ENCODE peak calls at places on chromosomes 13 and 19, in five cellular contexts. V is spleen, M is IMR-90, L is pancreas, K is tibial nerve. F is an unnamed sample.

GRCh38 chr13:27960362-27961226 is 8.5 kb downstream of the CDX2 start:
- DNase-seq in V (peak), M (no peak), L (peak), K (no peak), F (peak)

GRCh38 chr13:27128825-27129627 is 42.6 kb downstream of the USP12 start:
- DNase-seq in V (no peak), M (no peak), L (no peak), K (no peak), F (no peak)

GRCh38 chr19:31268751-31269150 is 80.5 kb downstream of the TSHZ3 start:
- DNase-seq in V (no peak), M (no peak), L (no peak), K (no peak), F (no peak)

GRCh38 chr19:10871711-10872550 is 578 bp downstream of the CARM1 start:
- DNase-seq in V (peak), M (no peak), L (peak), K (no peak), F (no peak)

GRCh38 chr19:47155141-47155540 is 24.5 kb downstream of the SAE1 start:
- DNase-seq in V (no peak), M (no peak), L (no peak), K (no peak), F (no peak)

GRCh38 chr13:25733696-25734435 is 317.9 kb downstream of the SHISA2 start:
- DNase-seq in V (no peak), M (no peak), L (no peak), K (no peak), F (no peak)

GRCh38 chr13:74316531-74316930 is 182.3 kb upstream of the KLF12 start:
- DNase-seq in V (no peak), M (peak), L (no peak), K (no peak), F (no peak)

GRCh38 chr19:33071887-33072286 is 7.2 kb upstream of the RHPN2 start:
- DNase-seq in V (no peak), M (no peak), L (no peak), K (no peak), F (no peak)

GRCh38 chr13:110984392-110984791 is 69.5 kb upstream of the ANKRD10 start:
- DNase-seq in V (no peak), M (peak), L (no peak), K (no peak), F (no peak)

GRCh38 chr19:55494172-55494761 is 6.0 kb downstream of the SSC5D start:
- DNase-seq in V (no peak), M (peak), L (no peak), K (no peak), F (no peak)

GRCh38 chr13:25977216-25977615 is 74.6 kb downstream of the SHISA2 start:
- DNase-seq in V (no peak), M (no peak), L (peak), K (no peak), F (no peak)

GRCh38 chr19:53541971-53542370 is 4.0 kb downstream of the ZNF331 start:
- DNase-seq in V (no peak), M (no peak), L (no peak), K (no peak), F (no peak)

GRCh38 chr13:33870046-33870668 is 52.2 kb downstream of the RFC3 start:
- DNase-seq in V (no peak), M (no peak), L (peak), K (no peak), F (peak)

GRCh38 chr19:50326101-50326664 is 3.0 kb downstream of the KCNC3 start:
- DNase-seq in V (peak), M (no peak), L (no peak), K (no peak), F (no peak)

GRCh38 chr13:59663707-59664106 is 500.0 kb downstream of the DIAPH3 start:
- DNase-seq in V (no peak), M (no peak), L (no peak), K (no peak), F (no peak)

GRCh38 chr19:28606269-28607032 is 606.5 kb downstream of the UQCRFS1 start:
- DNase-seq in V (no peak), M (no peak), L (no peak), K (no peak), F (no peak)

GRCh38 chr13:112877066-112877465 is 91.9 kb upstream of the MCF2L start:
- DNase-seq in V (peak), M (no peak), L (no peak), K (no peak), F (no peak)

GRCh38 chr13:113151745-113152707 is 6.4 kb upstream of the PROZ start:
- DNase-seq in V (no peak), M (peak), L (no peak), K (no peak), F (no peak)

GRCh38 chr13:98556968-98557591 is 19.8 kb downstream of the STK24 start:
- DNase-seq in V (no peak), M (peak), L (peak), K (no peak), F (no peak)

GRCh38 chr19:40465025-40465780 is at the start of gene BLVRB:
- DNase-seq in V (no peak), M (peak), L (no peak), K (no peak), F (no peak)

GRCh38 chr19:4759388-4760284 is 31.9 kb upstream of the FEM1A start:
- DNase-seq in V (peak), M (peak), L (peak), K (peak), F (peak)

GRCh38 chr13:39209731-39210633 is 171.7 kb downstream of the NHLRC3 start:
- DNase-seq in V (no peak), M (peak), L (no peak), K (no peak), F (no peak)

GRCh38 chr19:4409123-4409933 is 6.9 kb downstream of the CHAF1A start:
- DNase-seq in V (no peak), M (no peak), L (no peak), K (no peak), F (no peak)

GRCh38 chr13:61727714-61728275 is 312.1 kb upstream of the PCDH20 start:
- DNase-seq in V (no peak), M (no peak), L (no peak), K (no peak), F (no peak)

GRCh38 chr13:34857561-34857960 is 84.5 kb upstream of the NBEA start:
- DNase-seq in V (no peak), M (no peak), L (no peak), K (no peak), F (no peak)

GRCh38 chr13:46663644-46664043 is 110.7 kb downstream of the LRCH1 start:
- DNase-seq in V (no peak), M (no peak), L (no peak), K (no peak), F (no peak)

GRCh38 chr19:14150770-14151661 is 14.6 kb upstream of the ASF1B start:
- DNase-seq in V (no peak), M (no peak), L (no peak), K (no peak), F (no peak)

GRCh38 chr19:41564515-41565383 is 11.2 kb upstream of the CEACAM21 start:
- DNase-seq in V (no peak), M (no peak), L (no peak), K (no peak), F (no peak)

GRCh38 chr19:2359992-2360875 is at the start of gene TMPRSS9:
- DNase-seq in V (no peak), M (no peak), L (no peak), K (no peak), F (no peak)

GRCh38 chr13:21079761-21080730 is 18.7 kb upstream of the LATS2 start:
- DNase-seq in V (no peak), M (peak), L (no peak), K (no peak), F (no peak)

GRCh38 chr13:113741101-113741731 is 17.8 kb upstream of the TMEM255B start:
- DNase-seq in V (peak), M (no peak), L (no peak), K (no peak), F (no peak)

GRCh38 chr19:48310227-48310626 is 15.1 kb upstream of the EMP3 start:
- DNase-seq in V (no peak), M (no peak), L (no peak), K (no peak), F (no peak)

GRCh38 chr13:112896736-112897602 is 72.0 kb upstream of the MCF2L start:
- DNase-seq in V (peak), M (no peak), L (no peak), K (no peak), F (no peak)

GRCh38 chr13:51315658-51316057 is 23.8 kb upstream of the SERPINE3 start:
- DNase-seq in V (no peak), M (no peak), L (no peak), K (no peak), F (no peak)

GRCh38 chr13:32791545-32792172 is 205.4 kb downstream of the PDS5B start:
- DNase-seq in V (no peak), M (peak), L (no peak), K (no peak), F (no peak)

GRCh38 chr13:32790731-32791130 is 204.5 kb downstream of the PDS5B start:
- DNase-seq in V (no peak), M (no peak), L (no peak), K (no peak), F (no peak)
- TF ChIP-seq CTCF in V (no peak), M (peak), L (no peak), K (no peak), F (no peak)

DNA sequence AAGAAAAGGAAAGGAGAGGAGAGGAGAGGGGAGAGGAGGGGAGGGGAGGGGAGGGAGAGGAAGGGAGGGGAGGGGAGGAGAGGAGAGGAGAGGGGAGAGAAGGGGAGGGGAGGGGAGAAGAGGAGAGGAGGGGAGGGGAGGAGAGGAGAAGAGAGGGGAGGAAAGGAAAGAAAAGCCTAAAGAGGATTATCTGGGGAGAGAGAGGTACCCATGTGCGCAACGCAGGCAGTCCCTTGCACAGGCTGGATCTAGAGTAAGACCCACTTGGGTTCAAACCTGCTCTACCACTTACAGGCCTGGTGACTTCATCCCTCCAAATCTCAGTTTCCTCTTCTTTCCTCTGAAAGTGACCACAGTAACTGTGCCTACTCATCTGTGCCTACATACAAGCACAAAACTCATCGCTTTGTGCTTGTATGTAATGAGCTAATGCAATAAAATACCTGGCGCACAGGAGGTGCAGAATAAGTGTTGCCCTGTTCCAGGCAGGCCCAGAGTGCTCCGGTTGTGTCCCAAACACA is 753 bp upstream of the MAP1S start:
- DNase-seq in V (no peak), M (no peak), L (no peak), K (no peak), F (no peak)
- H3K4me3 ChIP-seq in V (no peak), M (no peak), L (no peak), K (no peak), F (peak)

GRCh38 chr19:8052464-8052859 is at the start of gene CCL25:
- DNase-seq in V (no peak), M (no peak), L (no peak), K (no peak), F (no peak)
- TF ChIP-seq CTCF in V (no peak), M (no peak), L (no peak), K (no peak), F (no peak)

GRCh38 chr13:30026909-30027308 is 176.5 kb upstream of the UBL3 start:
- DNase-seq in V (no peak), M (no peak), L (no peak), K (no peak), F (peak)

GRCh38 chr13:30022796-30023195 is 172.4 kb upstream of the UBL3 start:
- DNase-seq in V (no peak), M (no peak), L (no peak), K (no peak), F (no peak)

GRCh38 chr13:30026093-30026492 is 175.7 kb upstream of the UBL3 start:
- DNase-seq in V (no peak), M (peak), L (no peak), K (no peak), F (no peak)

GRCh38 chr13:30027569-30028455 is 177.4 kb upstream of the UBL3 start:
- DNase-seq in V (no peak), M (peak), L (no peak), K (no peak), F (peak)

GRCh38 chr13:30025351-30025750 is 174.9 kb upstream of the UBL3 start:
- DNase-seq in V (no peak), M (no peak), L (no peak), K (no peak), F (no peak)
- H3K4me3 ChIP-seq in V (no peak), M (no peak), L (no peak), K (no peak), F (no peak)

DNA sequence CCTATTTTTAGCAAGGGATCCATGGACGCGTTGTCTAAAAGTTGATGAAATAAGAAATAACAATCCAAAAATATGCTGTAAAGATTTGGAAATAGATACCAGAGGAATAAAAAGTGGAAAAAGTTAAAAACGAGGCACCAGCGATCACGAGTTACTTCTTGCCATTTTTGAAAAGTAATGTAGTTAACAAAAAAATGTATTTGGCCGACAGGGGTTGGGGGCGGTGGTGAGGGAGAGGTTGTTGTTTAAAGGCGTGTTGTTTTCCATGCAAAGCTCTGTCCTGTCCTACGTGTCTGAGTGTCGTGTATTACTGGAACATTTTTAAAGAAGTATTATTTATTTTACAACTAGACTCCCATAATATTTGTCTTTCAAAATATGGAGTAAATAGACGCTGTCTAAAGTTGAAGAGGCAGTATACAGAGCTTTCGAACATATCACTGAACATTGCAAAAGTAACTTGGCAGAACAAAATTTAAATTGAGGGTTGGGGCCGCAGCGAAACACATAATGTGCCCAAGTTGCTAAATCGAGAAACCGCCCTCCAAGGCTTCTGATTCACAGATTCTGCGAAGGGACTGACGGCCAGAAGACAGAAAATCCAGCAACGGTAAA is 836 bp downstream of the FBXO17 start:
- DNase-seq in V (no peak), M (no peak), L (no peak), K (no peak), F (no peak)
- TF ChIP-seq CTCF in V (no peak), M (no peak), L (no peak), K (no peak), F (no peak)

GRCh38 chr19:6498294-6499036 is 3.6 kb downstream of the TUBB4A start:
- DNase-seq in V (no peak), M (no peak), L (no peak), K (no peak), F (no peak)
- H3K4me3 ChIP-seq in V (no peak), M (no peak), L (no peak), K (no peak), F (no peak)

F was measured in LNCaP clone FGC.